ENCODE peak calls at places on chromosomes 2 and 18, in five cellular contexts. One of them, this sample, is unnamed.

GRCh38 chr2:98959759-98960507 is 23.9 kb upstream of the CRACDL start:
- DNase-seq in K562: no peak
- DNase-seq in H1: no peak
- DNase-seq in GM12878: no peak
- DNase-seq in HepG2: no peak
- DNase-seq in this sample: no peak

GRCh38 chr2:176128172-176129012 is 1.1 kb upstream of the HOXD8 start:
- DNase-seq in K562: no peak
- DNase-seq in H1: no peak
- DNase-seq in GM12878: no peak
- DNase-seq in HepG2: no peak
- DNase-seq in this sample: no peak

GRCh38 chr2:235500761-235501662 is 7.2 kb downstream of the AGAP1 start:
- DNase-seq in K562: no peak
- DNase-seq in H1: no peak
- DNase-seq in GM12878: no peak
- DNase-seq in HepG2: no peak
- DNase-seq in this sample: no peak

GRCh38 chr2:125745514-125745913 is 910.4 kb upstream of the GYPC start:
- DNase-seq in K562: no peak
- DNase-seq in H1: peak; percentile 60
- DNase-seq in GM12878: peak; percentile 11
- DNase-seq in HepG2: peak; percentile 49
- DNase-seq in this sample: no peak

GRCh38 chr2:217049931-217050330 is 190.1 kb upstream of the TNP1 start:
- DNase-seq in K562: no peak
- DNase-seq in H1: no peak
- DNase-seq in GM12878: no peak
- DNase-seq in HepG2: no peak
- DNase-seq in this sample: no peak

GRCh38 chr2:20148841-20149702 is 75.9 kb downstream of the SDC1 start:
- DNase-seq in K562: no peak
- DNase-seq in H1: no peak
- DNase-seq in GM12878: no peak
- DNase-seq in HepG2: no peak
- DNase-seq in this sample: no peak

GRCh38 chr2:82182270-82182669 is 1877.7 kb upstream of the LRRTM1 start:
- DNase-seq in K562: no peak
- DNase-seq in H1: no peak
- DNase-seq in GM12878: no peak
- DNase-seq in HepG2: no peak
- DNase-seq in this sample: no peak

GRCh38 chr2:235678712-235679111 is 184.9 kb downstream of the AGAP1 start:
- DNase-seq in K562: no peak
- DNase-seq in H1: no peak
- DNase-seq in GM12878: no peak
- DNase-seq in HepG2: no peak
- DNase-seq in this sample: no peak

GRCh38 chr2:131413148-131413747 is 49.3 kb upstream of the RAB6D start:
- DNase-seq in K562: peak; percentile 50
- DNase-seq in H1: no peak
- DNase-seq in GM12878: peak; percentile 15
- DNase-seq in HepG2: peak; percentile 61
- DNase-seq in this sample: peak; percentile 49

GRCh38 chr2:209772316-209772715 is 684 bp downstream of the UNC80 start:
- DNase-seq in K562: no peak
- DNase-seq in H1: no peak
- DNase-seq in GM12878: no peak
- DNase-seq in HepG2: no peak
- DNase-seq in this sample: no peak

GRCh38 chr2:85394256-85394655 is 15.9 kb downstream of the CAPG start:
- DNase-seq in K562: no peak
- DNase-seq in H1: no peak
- DNase-seq in GM12878: no peak
- DNase-seq in HepG2: no peak
- DNase-seq in this sample: no peak

GRCh38 chr2:85394976-85395375 is 15.2 kb downstream of the CAPG start:
- DNase-seq in K562: no peak
- DNase-seq in H1: no peak
- DNase-seq in GM12878: no peak
- DNase-seq in HepG2: no peak
- DNase-seq in this sample: no peak

GRCh38 chr2:85395912-85396475 is 14.2 kb downstream of the CAPG start:
- DNase-seq in K562: no peak
- DNase-seq in H1: no peak
- DNase-seq in GM12878: no peak
- DNase-seq in HepG2: no peak
- DNase-seq in this sample: no peak

GRCh38 chr2:85390941-85391669 is 19.1 kb downstream of the CAPG start:
- DNase-seq in K562: peak; percentile 85
- DNase-seq in H1: peak; percentile 36
- DNase-seq in GM12878: no peak
- DNase-seq in HepG2: peak; percentile 59
- DNase-seq in this sample: peak; percentile 18

DNA sequence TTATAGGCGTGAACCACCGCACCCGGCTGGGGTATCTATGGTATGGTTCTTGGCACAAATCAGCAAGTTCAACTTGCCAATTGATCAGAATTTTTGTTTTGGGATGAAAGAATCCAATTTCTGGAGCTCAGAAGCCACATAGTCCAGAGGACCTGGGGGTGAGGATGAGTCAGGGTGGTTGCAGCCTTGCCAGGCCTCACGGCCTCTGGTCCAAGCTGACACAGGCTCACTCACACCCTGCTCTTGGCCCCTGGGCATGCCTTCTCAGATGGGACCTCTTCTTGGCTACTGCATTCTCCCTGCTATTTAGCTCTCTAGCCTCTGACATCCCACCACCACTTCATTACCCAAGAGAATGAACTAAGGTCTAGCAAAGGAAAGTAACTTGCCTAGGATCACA is 16.3 kb downstream of the CAPG start:
- DNase-seq in K562: no peak
- DNase-seq in H1: no peak
- DNase-seq in GM12878: no peak
- DNase-seq in HepG2: no peak
- DNase-seq in this sample: no peak
- TF ChIP-seq MAX in K562: no peak
- TF ChIP-seq MAX in H1: no peak
- TF ChIP-seq MAX in GM12878: no peak
- TF ChIP-seq MAX in HepG2: no peak
- TF ChIP-seq MAX in this sample: no peak

GRCh38 chr2:215405722-215406581 is 29.9 kb downstream of the FN1 start:
- DNase-seq in K562: no peak
- DNase-seq in H1: no peak
- DNase-seq in GM12878: no peak
- DNase-seq in HepG2: no peak
- DNase-seq in this sample: no peak
- TF ChIP-seq ZNF274 in K562: no peak
- TF ChIP-seq ZNF274 in H1: no peak
- TF ChIP-seq ZNF274 in GM12878: no peak
- TF ChIP-seq ZNF274 in HepG2: no peak
- TF ChIP-seq ZNF274 in this sample: no peak

GRCh38 chr18:12283256-12283655 is 24.8 kb upstream of the TUBB6 start:
- DNase-seq in K562: peak; percentile 61
- DNase-seq in H1: no peak
- DNase-seq in GM12878: no peak
- DNase-seq in HepG2: peak; percentile 29
- DNase-seq in this sample: peak; percentile 73
- TF ChIP-seq CTCF in K562: peak; percentile 75
- TF ChIP-seq CTCF in H1: no peak
- TF ChIP-seq CTCF in GM12878: peak; percentile 12
- TF ChIP-seq CTCF in HepG2: peak; percentile 59
- TF ChIP-seq CTCF in this sample: peak; percentile 35

GRCh38 chr2:88829607-88830463 is 138.4 kb downstream of the RPIA start:
- DNase-seq in K562: no peak
- DNase-seq in H1: no peak
- DNase-seq in GM12878: no peak
- DNase-seq in HepG2: no peak
- DNase-seq in this sample: no peak

GRCh38 chr2:88827821-88828220 is 136.3 kb downstream of the RPIA start:
- DNase-seq in K562: no peak
- DNase-seq in H1: no peak
- DNase-seq in GM12878: no peak
- DNase-seq in HepG2: no peak
- DNase-seq in this sample: no peak

GRCh38 chr2:88826399-88826798 is 134.9 kb downstream of the RPIA start:
- DNase-seq in K562: no peak
- DNase-seq in H1: no peak
- DNase-seq in GM12878: no peak
- DNase-seq in HepG2: no peak
- DNase-seq in this sample: no peak

GRCh38 chr2:88828397-88829137 is 137.1 kb downstream of the RPIA start:
- DNase-seq in K562: no peak
- DNase-seq in H1: no peak
- DNase-seq in GM12878: no peak
- DNase-seq in HepG2: no peak
- DNase-seq in this sample: no peak

DNA sequence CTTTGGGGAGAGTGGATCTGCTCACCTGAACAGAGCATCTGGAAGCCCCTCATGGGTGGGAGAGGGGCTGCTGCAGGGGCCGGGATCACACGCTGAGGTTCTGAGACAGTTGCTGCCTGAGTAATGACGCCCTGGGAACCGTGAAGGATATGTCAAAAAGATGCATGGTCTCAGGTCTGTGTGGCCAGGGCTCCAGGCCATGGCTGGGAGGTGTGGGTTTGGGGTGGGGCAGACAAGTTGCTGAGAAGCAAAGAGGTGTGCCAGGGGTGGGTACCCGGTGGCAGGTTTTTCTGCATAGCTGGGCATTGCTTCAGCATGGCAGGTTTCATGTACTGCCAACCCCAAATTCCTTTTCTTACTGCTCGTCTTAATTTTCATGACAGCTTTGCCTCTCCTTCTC is 133.5 kb downstream of the RPIA start:
- DNase-seq in K562: no peak
- DNase-seq in H1: no peak
- DNase-seq in GM12878: no peak
- DNase-seq in HepG2: no peak
- DNase-seq in this sample: no peak
- TF ChIP-seq MAX in K562: no peak
- TF ChIP-seq MAX in H1: no peak
- TF ChIP-seq MAX in GM12878: no peak
- TF ChIP-seq MAX in HepG2: no peak
- TF ChIP-seq MAX in this sample: no peak

DNA sequence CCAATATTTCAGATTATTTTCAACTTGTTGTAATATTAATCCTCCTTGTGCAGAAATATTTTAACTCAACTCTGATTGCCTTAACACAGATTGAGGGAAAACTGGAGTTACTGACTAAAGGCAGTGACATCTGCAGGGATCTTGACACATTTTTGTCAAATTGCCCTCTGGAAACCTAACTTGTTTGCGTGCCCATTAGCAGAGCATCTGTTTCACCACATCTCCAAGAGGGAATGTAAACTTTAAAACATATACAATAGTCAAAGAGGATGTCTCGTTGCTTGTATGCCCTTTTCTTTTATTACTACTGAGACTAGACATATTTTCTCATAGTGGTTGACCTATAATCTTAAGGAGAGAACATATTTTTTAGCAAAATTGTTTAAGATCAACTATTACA is 14.2 kb downstream of the INPP1 start:
- DNase-seq in K562: no peak
- DNase-seq in H1: no peak
- DNase-seq in GM12878: no peak
- DNase-seq in HepG2: no peak
- DNase-seq in this sample: no peak
- TF ChIP-seq ZNF274 in K562: no peak
- TF ChIP-seq ZNF274 in H1: no peak
- TF ChIP-seq ZNF274 in GM12878: no peak
- TF ChIP-seq ZNF274 in HepG2: no peak
- TF ChIP-seq ZNF274 in this sample: no peak

DNA sequence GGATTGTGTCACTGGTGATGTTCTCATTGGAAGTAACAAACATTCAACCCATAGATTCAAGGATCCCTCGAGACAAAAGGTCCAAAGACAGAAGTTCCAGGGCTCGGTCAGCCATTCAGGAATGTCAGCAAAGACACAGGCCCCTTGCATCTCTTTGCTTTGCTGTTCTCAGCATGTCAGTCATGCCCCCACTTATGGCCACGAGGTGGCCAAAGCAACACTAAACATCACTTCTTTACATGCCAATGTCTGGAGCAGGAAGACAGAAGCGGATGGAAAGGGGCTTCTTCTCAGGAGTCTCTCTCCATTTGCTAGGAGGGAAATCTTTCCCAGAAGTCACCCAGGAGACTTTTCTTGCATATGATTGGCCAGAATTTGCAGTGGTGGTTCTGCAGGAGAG is 191.6 kb upstream of the SP5 start:
- DNase-seq in K562: no peak
- DNase-seq in H1: no peak
- DNase-seq in GM12878: no peak
- DNase-seq in HepG2: peak; percentile 44
- DNase-seq in this sample: no peak
- TF ChIP-seq CTCF in K562: peak; percentile 34
- TF ChIP-seq CTCF in H1: no peak
- TF ChIP-seq CTCF in GM12878: peak; percentile 8
- TF ChIP-seq CTCF in HepG2: peak; percentile 44
- TF ChIP-seq CTCF in this sample: peak; percentile 43

DNA sequence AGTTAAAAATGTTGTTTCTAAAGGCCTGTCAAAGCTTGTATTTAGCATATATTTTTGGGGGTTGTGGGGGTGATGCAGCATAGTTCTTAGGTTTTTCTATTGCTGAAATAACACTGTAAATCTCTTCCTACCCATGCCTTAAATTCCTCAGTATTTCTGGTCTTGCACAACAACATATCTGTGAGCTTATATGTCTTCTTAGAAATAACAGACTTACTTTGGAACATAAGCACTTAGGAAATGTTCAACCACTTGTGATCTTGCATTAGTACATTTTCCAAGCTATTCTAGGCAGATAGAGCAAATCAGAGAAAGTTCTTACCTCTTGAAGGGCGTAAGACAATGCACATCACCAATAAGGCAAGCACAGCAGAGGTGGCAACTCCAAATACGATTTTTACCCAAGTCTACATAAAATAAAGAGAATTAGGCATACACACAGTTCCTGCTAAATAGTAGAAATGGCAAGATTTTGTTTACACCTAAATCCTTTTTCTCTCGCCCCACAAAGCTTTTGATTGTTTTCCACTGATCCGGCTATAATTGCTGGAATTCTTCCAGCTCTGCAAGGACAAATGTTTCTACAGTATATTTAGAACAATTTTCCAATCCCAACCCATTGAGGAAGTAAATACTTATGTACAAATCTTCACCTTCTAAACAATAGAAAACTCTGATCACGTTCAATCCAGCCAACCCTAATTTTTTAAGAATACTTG is 500 bp downstream of the FAP start:
- DNase-seq in K562: no peak
- DNase-seq in H1: no peak
- DNase-seq in GM12878: no peak
- DNase-seq in HepG2: no peak
- DNase-seq in this sample: no peak
- TF ChIP-seq MAX in K562: no peak
- TF ChIP-seq MAX in H1: no peak
- TF ChIP-seq MAX in GM12878: no peak
- TF ChIP-seq MAX in HepG2: no peak
- TF ChIP-seq MAX in this sample: no peak